ENCODE peak calls at places on chromosomes 13 and 19, in six cellular contexts. X is AG09309; D is sciatic nerve; Z is left lung; M is activated T-cell treated with anti-CD3 and anti-CD28 coated beads, Interleukin-2, amount 50 U/mL, for 1 hour; N is neural progenitor cell. F is an unnamed sample.

GRCh38 chr13:77533875-77534788 is 1.4 kb upstream of the SCEL start:
- DNase-seq in M (no peak), N (no peak), X (no peak), Z (no peak), D (no peak), F (no peak)

GRCh38 chr13:114315074-114315785 is 927 bp downstream of the CHAMP1 start:
- DNase-seq in Z (no peak), D (no peak), X (no peak), M (no peak), N (no peak), F (no peak)

GRCh38 chr13:102862624-102863210 is 16.9 kb downstream of the ERCC5 start:
- DNase-seq in M (no peak), Z (no peak), D (no peak), N (no peak), X (no peak), F (no peak)

GRCh38 chr13:28558126-28558525 is 63.2 kb upstream of the FLT1 start:
- DNase-seq in M (no peak), D (no peak), Z (no peak), X (peak; percentile 86), N (no peak), F (no peak)

GRCh38 chr13:36133950-36134349 is 2.8 kb upstream of the DCLK1 start:
- DNase-seq in Z (no peak), X (no peak), N (no peak), M (no peak), D (no peak), F (no peak)

GRCh38 chr19:359653-359925 is 15.0 kb upstream of the MIER2 start:
- DNase-seq in N (no peak), Z (no peak), X (no peak), D (no peak), M (no peak), F (no peak)

GRCh38 chr19:1265611-1266115 is 3.5 kb upstream of the CIRBP start:
- DNase-seq in Z (no peak), D (peak; percentile 81), X (no peak), M (no peak), N (no peak), F (peak; percentile 94)

GRCh38 chr13:21734961-21735360 is 64.1 kb downstream of the FGF9 start:
- DNase-seq in M (no peak), X (no peak), Z (no peak), N (no peak), D (no peak), F (no peak)

GRCh38 chr13:67137044-67137735 is 92.9 kb downstream of the PCDH9 start:
- DNase-seq in N (no peak), D (no peak), Z (no peak), X (no peak), M (no peak), F (no peak)

GRCh38 chr19:10286803-10287737 is at the start of gene ICAM4:
- DNase-seq in D (no peak), M (peak; percentile 41), Z (peak; percentile 85), X (no peak), N (peak; percentile 78), F (peak; percentile 81)

GRCh38 chr13:36288794-36289391 is 8.7 kb downstream of the CCDC169 start:
- DNase-seq in X (no peak), D (no peak), N (peak; percentile 25), M (no peak), Z (no peak), F (no peak)

GRCh38 chr13:103812558-103812957 is 746.3 kb upstream of the SLC10A2 start:
- DNase-seq in X (no peak), N (no peak), Z (no peak), M (no peak), D (no peak), F (no peak)

GRCh38 chr13:47426126-47426849 is 529.4 kb upstream of the HTR2A start:
- DNase-seq in M (no peak), D (no peak), Z (peak; percentile 35), N (no peak), X (no peak), F (peak; percentile 53)